ENCODE peak calls at places on chromosomes 5 and 9, in four cellular contexts. E is left ventricle myocardium inferior, O is stomach, U is NCI-H1105. G is an unnamed sample.

GRCh38 chr9:123162359-123163345 is 105.7 kb downstream of the STRBP start:
- DNase-seq in E (no peak), O (no peak), U (no peak), G (no peak)

GRCh38 chr5:6540111-6540830 is 91.6 kb downstream of the UBE2QL1 start:
- DNase-seq in E (no peak), O (no peak), U (no peak), G (no peak)

GRCh38 chr9:122338536-122338935 is 32.3 kb upstream of the PTGS1 start:
- DNase-seq in E (no peak), O (no peak), U (no peak), G (no peak)

GRCh38 chr5:135007305-135007704 is 26.7 kb downstream of the PITX1 start:
- DNase-seq in E (no peak), O (no peak), U (no peak), G (no peak)

GRCh38 chr5:116154252-116154651 is 69.4 kb downstream of the COMMD10 start:
- DNase-seq in E (no peak), O (no peak), U (no peak), G (no peak)

GRCh38 chr9:38177680-38178079 is 108.7 kb upstream of the SHB start:
- DNase-seq in E (no peak), O (no peak), U (no peak), G (no peak)

GRCh38 chr5:175895701-175896102 is 24.3 kb downstream of the CPLX2 start:
- DNase-seq in E (no peak), O (no peak), U (no peak), G (no peak)

GRCh38 chr5:56178823-56179222 is 54.3 kb downstream of the ANKRD55 start:
- DNase-seq in E (no peak), O (no peak), U (no peak), G (no peak)

GRCh38 chr9:86660146-86660545 is 287.2 kb downstream of the GAS1 start:
- DNase-seq in E (no peak), O (no peak), U (no peak), G (no peak)

GRCh38 chr5:127028822-127029457 is 1.4 kb downstream of the MARCHF3 start:
- DNase-seq in E (no peak), O (no peak), U (no peak), G (peak; percentile 72)

GRCh38 chr9:133635903-133636531 is at the start of gene DBH:
- DNase-seq in E (no peak), O (no peak), U (no peak), G (peak; percentile 66)

GRCh38 chr5:73654171-73654811 is 28.3 kb downstream of the ARHGEF28 start:
- DNase-seq in E (no peak), O (no peak), U (no peak), G (no peak)

GRCh38 chr5:6361101-6361500 is 17.2 kb downstream of the MED10 start:
- DNase-seq in E (no peak), O (no peak), U (no peak), G (no peak)

GRCh38 chr9:69785757-69786156 is 25.9 kb upstream of the PTAR1 start:
- DNase-seq in E (no peak), O (no peak), U (no peak), G (no peak)

GRCh38 chr9:127067603-127068220 is 54.7 kb downstream of the ANGPTL2 start:
- DNase-seq in E (no peak), O (peak; percentile 35), U (no peak), G (no peak)

GRCh38 chr5:165161204-165161603 is 1655.8 kb downstream of the MAT2B start:
- DNase-seq in E (no peak), O (no peak), U (no peak), G (no peak)

GRCh38 chr5:169701910-169702451 is 64.9 kb downstream of the DOCK2 start:
- DNase-seq in E (no peak), O (no peak), U (no peak), G (no peak)

GRCh38 chr9:90189306-90189705 is 453.3 kb downstream of the DIRAS2 start:
- DNase-seq in E (no peak), O (no peak), U (no peak), G (no peak)

GRCh38 chr9:1869843-1870242 is 145.3 kb upstream of the SMARCA2 start:
- DNase-seq in E (no peak), O (no peak), U (peak; percentile 7), G (no peak)

GRCh38 chr5:145446412-145446811 is 388.7 kb downstream of the PRELID2 start:
- DNase-seq in E (no peak), O (no peak), U (no peak), G (no peak)

GRCh38 chr9:137461663-137462395 is 2.7 kb upstream of the NSMF start:
- DNase-seq in E (no peak), O (peak; percentile 66), U (no peak), G (peak; percentile 83)

GRCh38 chr9:1837453-1838084 is 177.6 kb upstream of the SMARCA2 start:
- DNase-seq in E (no peak), O (no peak), U (peak; percentile 59), G (no peak)

G was measured in Right ventricle myocardium inferior.